ENCODE peak calls at places on chromosomes 4 and X, in eight cellular contexts. K is tibial nerve; L is Right ventricle myocardium superior; B is activated CD8-positive, alpha-beta memory T cell treated with anti-CD3 and anti-CD28 coated beads, Interleukin-2, amount 50 U/mL, for 4 hours; C is NCI-H1694 treated with DMSO at 0.1 percent for 48 hours; U is stimulated activated CD8-positive, alpha-beta memory T cell treated with anti-CD3 and anti-CD28 coated beads, Interleukin-4, amount 100 ng/mL, for 24 hours; A is SK-MEL-5; D is substantia nigra. F is an unnamed sample.

GRCh38 chr4:127251423-127251822 is 381.3 kb upstream of the INTU start:
- DNase-seq in K (no peak), L (no peak), B (no peak), C (no peak), U (no peak), A (peak; percentile 10), D (no peak), F (no peak)

GRCh38 chrX:103585421-103586313 is at the start of gene TCEAL4:
- DNase-seq in K (peak; percentile 56), L (peak; percentile 73), B (peak; percentile 53), C (no peak), U (peak; percentile 42), A (peak; percentile 42), D (peak; percentile 62), F (peak; percentile 42)

GRCh38 chr4:86055898-86056297 is 304.0 kb downstream of the MAPK10 start:
- DNase-seq in K (no peak), L (no peak), B (no peak), C (no peak), U (no peak), A (no peak), D (no peak), F (no peak)

GRCh38 chrX:119604778-119605177 is 1.4 kb downstream of the NKRF start:
- DNase-seq in K (no peak), L (no peak), B (no peak), C (no peak), U (no peak), A (no peak), D (no peak), F (no peak)

GRCh38 chrX:78643106-78643505 is 16.0 kb downstream of the RTL3 start:
- DNase-seq in K (no peak), L (no peak), B (no peak), C (no peak), U (no peak), A (no peak), D (no peak), F (no peak)

GRCh38 chr4:102735578-102735977 is 25.2 kb downstream of the MANBA start:
- DNase-seq in K (no peak), L (no peak), B (no peak), C (no peak), U (no peak), A (no peak), D (no peak), F (no peak)

GRCh38 chrX:41332988-41333743 is 796 bp upstream of the DDX3X start:
- DNase-seq in K (peak; percentile 79), L (peak; percentile 89), B (peak; percentile 94), C (peak; percentile 95), U (peak; percentile 91), A (peak; percentile 79), D (peak; percentile 78), F (peak; percentile 95)

GRCh38 chrX:41265615-41266014 is 68.3 kb upstream of the DDX3X start:
- DNase-seq in K (peak; percentile 6), L (no peak), B (peak; percentile 39), C (no peak), U (peak; percentile 22), A (peak; percentile 72), D (no peak), F (no peak)

GRCh38 chr4:125639182-125639621 is 324.4 kb downstream of the FAT4 start:
- DNase-seq in K (no peak), L (peak; percentile 56), B (no peak), C (no peak), U (no peak), A (no peak), D (no peak), F (no peak)